ENCODE peak calls at places on chromosomes 13 and 19, in nine cellular contexts. Q, W, F, C, Z, E, L, Y and B are unnamed samples.

GRCh38 chr13:52428295-52428694 is 22.1 kb downstream of the VPS36 start:
- DNase-seq in Q (no peak), W (no peak), F (no peak), C (no peak), Z (no peak), E (no peak), L (no peak), Y (no peak), B (no peak)

GRCh38 chr13:99307247-99307646 is at the start of gene GPR183:
- DNase-seq in Q (no peak), W (peak; percentile 51), F (no peak), C (peak; percentile 67), Z (no peak), E (peak; percentile 84), L (peak; percentile 77), Y (peak; percentile 46), B (no peak)

GRCh38 chr19:11848594-11849263 is at the start of gene ZNF439:
- DNase-seq in Q (peak; percentile 85), W (peak; percentile 90), F (peak; percentile 82), C (peak; percentile 95), Z (no peak), E (peak; percentile 93), L (peak; percentile 85), Y (peak; percentile 93), B (peak; percentile 72)

GRCh38 chr13:112072531-112073244 is 5.7 kb downstream of the SOX1 start:
- DNase-seq in Q (no peak), W (no peak), F (no peak), C (no peak), Z (no peak), E (no peak), L (no peak), Y (no peak), B (no peak)

GRCh38 chr19:19655051-19655594 is 8.4 kb downstream of the ATP13A1 start:
- DNase-seq in Q (no peak), W (no peak), F (no peak), C (no peak), Z (no peak), E (no peak), L (no peak), Y (no peak), B (no peak)

GRCh38 chr19:32676186-32676894 is 692 bp downstream of the RGS9BP start:
- DNase-seq in Q (no peak), W (peak; percentile 34), F (no peak), C (peak; percentile 70), Z (no peak), E (peak; percentile 29), L (no peak), Y (peak; percentile 23), B (no peak)

GRCh38 chr19:657611-658010 is 5.4 kb downstream of the RNF126 start:
- DNase-seq in Q (no peak), W (no peak), F (no peak), C (no peak), Z (no peak), E (no peak), L (no peak), Y (no peak), B (no peak)

GRCh38 chr19:50341091-50341564 is 12.0 kb upstream of the KCNC3 start:
- DNase-seq in Q (no peak), W (no peak), F (no peak), C (peak; percentile 33), Z (no peak), E (no peak), L (no peak), Y (no peak), B (no peak)

GRCh38 chr13:114121496-114122466 is 10.6 kb downstream of the RASA3 start:
- DNase-seq in Q (no peak), W (no peak), F (no peak), C (no peak), Z (no peak), E (peak; percentile 13), L (no peak), Y (no peak), B (no peak)

GRCh38 chr13:28406728-28407266 is 88.1 kb downstream of the FLT1 start:
- DNase-seq in Q (no peak), W (no peak), F (no peak), C (no peak), Z (no peak), E (no peak), L (no peak), Y (no peak), B (no peak)

GRCh38 chr19:44737238-44738160 is 11.0 kb upstream of the BCL3 start:
- DNase-seq in Q (no peak), W (no peak), F (no peak), C (no peak), Z (no peak), E (no peak), L (no peak), Y (peak; percentile 84), B (peak; percentile 51)

GRCh38 chr19:1082165-1082927 is 12.8 kb downstream of the POLR2E start:
- DNase-seq in Q (peak; percentile 75), W (peak; percentile 68), F (no peak), C (peak; percentile 47), Z (no peak), E (peak; percentile 85), L (peak; percentile 74), Y (peak; percentile 40), B (no peak)

GRCh38 chr13:32577032-32577431 is 9.2 kb upstream of the PDS5B start:
- DNase-seq in Q (no peak), W (no peak), F (no peak), C (no peak), Z (no peak), E (no peak), L (no peak), Y (no peak), B (no peak)

GRCh38 chr13:33285420-33286124 is at the start of gene STARD13:
- DNase-seq in Q (no peak), W (peak; percentile 99), F (peak; percentile 93), C (peak; percentile 9), Z (peak; percentile 97), E (peak; percentile 3), L (no peak), Y (peak; percentile 99), B (peak; percentile 98)

GRCh38 chr19:38039966-38040365 is 133.0 kb downstream of the SIPA1L3 start:
- DNase-seq in Q (no peak), W (peak; percentile 90), F (no peak), C (no peak), Z (no peak), E (no peak), L (no peak), Y (peak; percentile 97), B (peak; percentile 88)

GRCh38 chr13:20064128-20064527 is 96.7 kb downstream of the GJA3 start:
- DNase-seq in Q (no peak), W (no peak), F (no peak), C (peak; percentile 12), Z (no peak), E (no peak), L (no peak), Y (peak; percentile 16), B (no peak)

GRCh38 chr19:35742121-35742724 is at the start of gene IGFLR1:
- DNase-seq in Q (peak; percentile 53), W (no peak), F (no peak), C (peak; percentile 81), Z (no peak), E (peak; percentile 77), L (peak; percentile 72), Y (no peak), B (no peak)

GRCh38 chr13:25945596-25945995 is 106.2 kb downstream of the SHISA2 start:
- DNase-seq in Q (no peak), W (no peak), F (no peak), C (no peak), Z (no peak), E (no peak), L (no peak), Y (no peak), B (no peak)

GRCh38 chr19:46946090-46946489 is 73.5 kb upstream of the NPAS1 start:
- DNase-seq in Q (no peak), W (no peak), F (no peak), C (no peak), Z (no peak), E (no peak), L (no peak), Y (no peak), B (no peak)

DNA sequence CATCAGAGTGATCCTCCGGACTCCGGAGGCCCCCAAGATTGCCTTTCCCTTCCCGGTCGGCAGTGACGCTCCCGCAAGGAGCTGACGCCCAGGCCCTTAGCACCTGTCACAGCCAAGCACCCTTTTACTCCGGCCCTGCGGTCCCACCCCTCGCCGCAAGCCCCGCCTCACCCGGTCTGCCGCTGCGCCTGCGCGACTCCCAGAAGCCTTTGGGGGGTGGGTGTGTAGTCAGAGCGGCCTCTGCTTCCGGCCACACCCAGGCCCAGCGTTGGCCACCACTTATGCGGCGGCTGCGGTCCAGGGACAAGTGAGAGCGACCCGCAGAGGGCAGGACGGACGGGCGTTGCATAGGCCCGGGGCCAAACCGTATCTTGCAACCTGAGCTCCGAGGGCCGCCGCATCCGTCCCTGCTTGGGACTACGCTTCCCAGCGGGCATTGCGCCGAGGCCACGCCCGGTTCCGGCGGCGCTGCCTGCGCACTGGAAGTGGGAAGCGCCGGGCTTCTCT is 441 bp upstream of the ZFP28 start:
- DNase-seq in Q (peak; percentile 89), W (peak; percentile 95), F (peak; percentile 66), C (peak; percentile 73), Z (peak; percentile 87), E (peak; percentile 93), L (peak; percentile 90), Y (peak; percentile 95), B (peak; percentile 87)
- H3K4me3 ChIP-seq in Q (peak overlapping the region; percentile 95), W (peak overlapping the region; percentile 83), F (peak overlapping the region; percentile 86), C (peak overlapping the region; percentile 35), Z (peak overlapping the region; percentile 79), E (peak overlapping the region; percentile 87), L (peak overlapping the region; percentile 68), Y (peak overlapping the region; percentile 85), B (peak overlapping the region; percentile 83)

GRCh38 chr13:75643693-75644092 is 7.6 kb downstream of the LMO7 start:
- DNase-seq in Q (no peak), W (peak; percentile 64), F (no peak), C (no peak), Z (no peak), E (no peak), L (no peak), Y (no peak), B (peak; percentile 65)
- H3K4me3 ChIP-seq in Q (no peak overlapping the region), W (no peak overlapping the region), F (no peak overlapping the region), C (no peak overlapping the region), Z (no peak overlapping the region), E (no peak overlapping the region), L (no peak overlapping the region), Y (no peak overlapping the region), B (no peak overlapping the region)

DNA sequence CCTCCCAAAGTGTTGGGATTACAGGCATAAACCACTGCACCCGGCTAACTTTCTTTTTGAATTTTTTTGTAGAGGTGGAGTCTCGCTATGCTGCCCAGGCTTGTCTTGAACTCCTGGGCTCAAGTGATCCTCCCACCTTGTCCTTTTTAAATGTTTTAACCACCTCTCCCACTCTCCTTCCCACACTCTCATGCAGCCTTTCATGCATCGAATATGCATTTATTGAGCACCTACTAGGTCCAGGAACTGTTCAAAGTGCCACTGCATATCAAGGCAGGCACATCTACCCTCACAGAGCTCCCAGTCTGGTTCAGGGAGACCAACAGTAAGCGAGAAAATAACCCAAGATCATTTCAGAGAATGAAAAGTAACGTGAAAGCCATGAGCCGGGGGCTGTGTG is 1.2 kb downstream of the TICAM1 start:
- DNase-seq in Q (no peak), W (no peak), F (no peak), C (no peak), Z (no peak), E (no peak), L (no peak), Y (no peak), B (no peak)
- H3K4me3 ChIP-seq in Q (peak overlapping the region; percentile 92), W (peak overlapping the region; percentile 95), F (peak overlapping the region; percentile 93), C (no peak overlapping the region), Z (peak overlapping the region; percentile 89), E (peak overlapping the region; percentile 77), L (peak overlapping the region; percentile 88), Y (peak overlapping the region; percentile 91), B (peak overlapping the region; percentile 93)

GRCh38 chr13:97822377-97822776 is 131.1 kb upstream of the IPO5 start:
- DNase-seq in Q (no peak), W (no peak), F (no peak), C (no peak), Z (no peak), E (no peak), L (no peak), Y (no peak), B (no peak)

GRCh38 chr13:97826421-97826965 is 127.0 kb upstream of the IPO5 start:
- DNase-seq in Q (no peak), W (no peak), F (no peak), C (no peak), Z (no peak), E (no peak), L (no peak), Y (no peak), B (no peak)
- H3K4me3 ChIP-seq in Q (no peak overlapping the region), W (no peak overlapping the region), F (no peak overlapping the region), C (no peak overlapping the region), Z (no peak overlapping the region), E (no peak overlapping the region), L (no peak overlapping the region), Y (no peak overlapping the region), B (no peak overlapping the region)